ENCODE peak calls at places on chromosomes 6 and 20, in eight cellular contexts. One of them, this sample, is unnamed.

GRCh38 chr6:56652994-56653393 is 10.3 kb upstream of the DST start:
- DNase-seq in GM12865: no peak
- DNase-seq in left ventricle myocardium inferior: no peak
- DNase-seq in astrocyte of the cerebellum: no peak
- DNase-seq in dorsolateral prefrontal cortex: no peak
- DNase-seq in IMR-90: peak; percentile 83
- DNase-seq in astrocyte of the spinal cord: peak; percentile 84
- DNase-seq in bronchial epithelial cell: peak; percentile 98
- DNase-seq in this sample: peak; percentile 21

GRCh38 chr6:110476046-110476849 is at the start of gene SLC22A16:
- DNase-seq in bronchial epithelial cell: no peak
- DNase-seq in astrocyte of the cerebellum: no peak
- DNase-seq in astrocyte of the spinal cord: no peak
- DNase-seq in IMR-90: no peak
- DNase-seq in GM12865: no peak
- DNase-seq in left ventricle myocardium inferior: no peak
- DNase-seq in dorsolateral prefrontal cortex: no peak
- DNase-seq in this sample: no peak

GRCh38 chr6:70336976-70337375 is 34.1 kb upstream of the COL9A1 start:
- DNase-seq in IMR-90: no peak
- DNase-seq in astrocyte of the spinal cord: no peak
- DNase-seq in left ventricle myocardium inferior: no peak
- DNase-seq in astrocyte of the cerebellum: no peak
- DNase-seq in GM12865: no peak
- DNase-seq in dorsolateral prefrontal cortex: no peak
- DNase-seq in bronchial epithelial cell: no peak
- DNase-seq in this sample: no peak

GRCh38 chr6:75775219-75775618 is 26.2 kb downstream of the MYO6 start:
- DNase-seq in astrocyte of the spinal cord: no peak
- DNase-seq in GM12865: no peak
- DNase-seq in astrocyte of the cerebellum: no peak
- DNase-seq in dorsolateral prefrontal cortex: no peak
- DNase-seq in bronchial epithelial cell: no peak
- DNase-seq in IMR-90: peak; percentile 19
- DNase-seq in left ventricle myocardium inferior: no peak
- DNase-seq in this sample: no peak

GRCh38 chr6:85261250-85261649 is 188.6 kb upstream of the NT5E start:
- DNase-seq in left ventricle myocardium inferior: no peak
- DNase-seq in astrocyte of the cerebellum: no peak
- DNase-seq in bronchial epithelial cell: no peak
- DNase-seq in IMR-90: no peak
- DNase-seq in dorsolateral prefrontal cortex: no peak
- DNase-seq in GM12865: no peak
- DNase-seq in astrocyte of the spinal cord: no peak
- DNase-seq in this sample: no peak

GRCh38 chr6:114080891-114081510 is 110.1 kb upstream of the HDAC2 start:
- DNase-seq in IMR-90: no peak
- DNase-seq in astrocyte of the spinal cord: no peak
- DNase-seq in left ventricle myocardium inferior: no peak
- DNase-seq in dorsolateral prefrontal cortex: no peak
- DNase-seq in bronchial epithelial cell: no peak
- DNase-seq in GM12865: no peak
- DNase-seq in astrocyte of the cerebellum: no peak
- DNase-seq in this sample: no peak

GRCh38 chr6:88177961-88178464 is 11.9 kb upstream of the CNR1 start:
- DNase-seq in GM12865: peak; percentile 69
- DNase-seq in IMR-90: no peak
- DNase-seq in dorsolateral prefrontal cortex: no peak
- DNase-seq in bronchial epithelial cell: peak; percentile 26
- DNase-seq in astrocyte of the spinal cord: peak; percentile 41
- DNase-seq in left ventricle myocardium inferior: no peak
- DNase-seq in astrocyte of the cerebellum: no peak
- DNase-seq in this sample: no peak

GRCh38 chr20:10671850-10672578 is 1.8 kb downstream of the JAG1 start:
- DNase-seq in astrocyte of the spinal cord: peak; percentile 61
- DNase-seq in astrocyte of the cerebellum: no peak
- DNase-seq in left ventricle myocardium inferior: peak; percentile 79
- DNase-seq in IMR-90: peak; percentile 46
- DNase-seq in bronchial epithelial cell: no peak
- DNase-seq in GM12865: peak; percentile 45
- DNase-seq in dorsolateral prefrontal cortex: no peak
- DNase-seq in this sample: no peak

GRCh38 chr20:1296922-1297321 is 30.8 kb downstream of the SNPH start:
- DNase-seq in dorsolateral prefrontal cortex: no peak
- DNase-seq in astrocyte of the spinal cord: no peak
- DNase-seq in astrocyte of the cerebellum: no peak
- DNase-seq in GM12865: no peak
- DNase-seq in bronchial epithelial cell: no peak
- DNase-seq in left ventricle myocardium inferior: no peak
- DNase-seq in IMR-90: no peak
- DNase-seq in this sample: no peak

GRCh38 chr20:64049060-64049886 is at the start of gene SOX18:
- DNase-seq in dorsolateral prefrontal cortex: no peak
- DNase-seq in astrocyte of the cerebellum: no peak
- DNase-seq in left ventricle myocardium inferior: peak; percentile 64
- DNase-seq in astrocyte of the spinal cord: no peak
- DNase-seq in bronchial epithelial cell: no peak
- DNase-seq in GM12865: peak; percentile 59
- DNase-seq in IMR-90: peak; percentile 21
- DNase-seq in this sample: no peak

GRCh38 chr6:151379933-151380847 is 11.2 kb downstream of the ZBTB2 start:
- DNase-seq in GM12865: peak; percentile 57
- DNase-seq in left ventricle myocardium inferior: no peak
- DNase-seq in dorsolateral prefrontal cortex: no peak
- DNase-seq in bronchial epithelial cell: no peak
- DNase-seq in astrocyte of the spinal cord: no peak
- DNase-seq in astrocyte of the cerebellum: no peak
- DNase-seq in IMR-90: no peak
- DNase-seq in this sample: no peak

GRCh38 chr20:52269327-52269726 is 77.7 kb upstream of the ZFP64 start:
- DNase-seq in left ventricle myocardium inferior: no peak
- DNase-seq in astrocyte of the spinal cord: no peak
- DNase-seq in IMR-90: no peak
- DNase-seq in astrocyte of the cerebellum: no peak
- DNase-seq in GM12865: no peak
- DNase-seq in dorsolateral prefrontal cortex: no peak
- DNase-seq in bronchial epithelial cell: no peak
- DNase-seq in this sample: no peak

GRCh38 chr6:144581807-144582537 is 296.8 kb downstream of the UTRN start:
- DNase-seq in left ventricle myocardium inferior: no peak
- DNase-seq in astrocyte of the spinal cord: peak; percentile 46
- DNase-seq in dorsolateral prefrontal cortex: no peak
- DNase-seq in astrocyte of the cerebellum: no peak
- DNase-seq in GM12865: peak; percentile 28
- DNase-seq in IMR-90: peak; percentile 44
- DNase-seq in bronchial epithelial cell: peak; percentile 20
- DNase-seq in this sample: no peak

GRCh38 chr6:98759459-98759858 is 74.9 kb upstream of the POU3F2 start:
- DNase-seq in bronchial epithelial cell: no peak
- DNase-seq in astrocyte of the cerebellum: no peak
- DNase-seq in astrocyte of the spinal cord: no peak
- DNase-seq in dorsolateral prefrontal cortex: no peak
- DNase-seq in IMR-90: no peak
- DNase-seq in left ventricle myocardium inferior: no peak
- DNase-seq in GM12865: no peak
- DNase-seq in this sample: no peak

GRCh38 chr6:21679761-21680265 is 86.3 kb downstream of the SOX4 start:
- DNase-seq in left ventricle myocardium inferior: no peak
- DNase-seq in astrocyte of the cerebellum: peak; percentile 91
- DNase-seq in IMR-90: peak; percentile 88
- DNase-seq in astrocyte of the spinal cord: peak; percentile 87
- DNase-seq in dorsolateral prefrontal cortex: no peak
- DNase-seq in bronchial epithelial cell: peak; percentile 76
- DNase-seq in GM12865: no peak
- DNase-seq in this sample: peak; percentile 70

GRCh38 chr6:39998126-39998525 is 63.9 kb upstream of the MOCS1 start:
- DNase-seq in astrocyte of the cerebellum: no peak
- DNase-seq in dorsolateral prefrontal cortex: no peak
- DNase-seq in astrocyte of the spinal cord: no peak
- DNase-seq in GM12865: no peak
- DNase-seq in IMR-90: no peak
- DNase-seq in bronchial epithelial cell: peak; percentile 23
- DNase-seq in left ventricle myocardium inferior: no peak
- DNase-seq in this sample: no peak

GRCh38 chr6:147770221-147770620 is 261.7 kb downstream of the SAMD5 start:
- DNase-seq in astrocyte of the spinal cord: no peak
- DNase-seq in left ventricle myocardium inferior: no peak
- DNase-seq in IMR-90: no peak
- DNase-seq in dorsolateral prefrontal cortex: no peak
- DNase-seq in astrocyte of the cerebellum: no peak
- DNase-seq in bronchial epithelial cell: no peak
- DNase-seq in GM12865: no peak
- DNase-seq in this sample: no peak

GRCh38 chr6:113701552-113702254 is 155.4 kb upstream of the MARCKS start:
- DNase-seq in astrocyte of the spinal cord: no peak
- DNase-seq in astrocyte of the cerebellum: no peak
- DNase-seq in GM12865: no peak
- DNase-seq in left ventricle myocardium inferior: no peak
- DNase-seq in bronchial epithelial cell: no peak
- DNase-seq in dorsolateral prefrontal cortex: no peak
- DNase-seq in IMR-90: no peak
- DNase-seq in this sample: no peak

GRCh38 chr20:51014797-51015722 is 7.8 kb downstream of the KCNG1 start:
- DNase-seq in astrocyte of the spinal cord: peak; percentile 60
- DNase-seq in bronchial epithelial cell: peak; percentile 49
- DNase-seq in astrocyte of the cerebellum: peak; percentile 57
- DNase-seq in IMR-90: peak; percentile 73
- DNase-seq in left ventricle myocardium inferior: no peak
- DNase-seq in GM12865: peak; percentile 12
- DNase-seq in dorsolateral prefrontal cortex: no peak
- DNase-seq in this sample: no peak

GRCh38 chr6:135180458-135181332 is at the start of gene MYB:
- DNase-seq in bronchial epithelial cell: peak; percentile 35
- DNase-seq in left ventricle myocardium inferior: peak; percentile 34
- DNase-seq in astrocyte of the cerebellum: no peak
- DNase-seq in dorsolateral prefrontal cortex: no peak
- DNase-seq in GM12865: peak; percentile 88
- DNase-seq in IMR-90: peak; percentile 38
- DNase-seq in astrocyte of the spinal cord: peak; percentile 29
- DNase-seq in this sample: no peak

GRCh38 chr20:37522258-37523011 is 1.4 kb downstream of the NNAT start:
- DNase-seq in GM12865: no peak
- DNase-seq in bronchial epithelial cell: peak; percentile 60
- DNase-seq in IMR-90: peak; percentile 35
- DNase-seq in astrocyte of the cerebellum: no peak
- DNase-seq in left ventricle myocardium inferior: peak; percentile 66
- DNase-seq in astrocyte of the spinal cord: peak; percentile 58
- DNase-seq in dorsolateral prefrontal cortex: no peak
- DNase-seq in this sample: no peak

GRCh38 chr20:22285555-22285954 is 298.8 kb downstream of the FOXA2 start:
- DNase-seq in astrocyte of the spinal cord: no peak
- DNase-seq in left ventricle myocardium inferior: no peak
- DNase-seq in astrocyte of the cerebellum: no peak
- DNase-seq in GM12865: no peak
- DNase-seq in dorsolateral prefrontal cortex: no peak
- DNase-seq in IMR-90: no peak
- DNase-seq in bronchial epithelial cell: no peak
- DNase-seq in this sample: no peak
- TF ChIP-seq CTCF in astrocyte of the spinal cord: no peak
- TF ChIP-seq CTCF in left ventricle myocardium inferior: no peak
- TF ChIP-seq CTCF in astrocyte of the cerebellum: no peak
- TF ChIP-seq CTCF in GM12865: no peak
- TF ChIP-seq CTCF in dorsolateral prefrontal cortex: no peak
- TF ChIP-seq CTCF in IMR-90: no peak
- TF ChIP-seq CTCF in bronchial epithelial cell: no peak
- TF ChIP-seq CTCF in this sample: no peak

GRCh38 chr6:157812425-157813171 is 10.4 kb upstream of the SNX9 start:
- DNase-seq in astrocyte of the spinal cord: no peak
- DNase-seq in bronchial epithelial cell: no peak
- DNase-seq in astrocyte of the cerebellum: no peak
- DNase-seq in left ventricle myocardium inferior: no peak
- DNase-seq in IMR-90: no peak
- DNase-seq in GM12865: no peak
- DNase-seq in dorsolateral prefrontal cortex: no peak
- DNase-seq in this sample: no peak
- H3K4me3 ChIP-seq in astrocyte of the spinal cord: no peak overlapping the region
- H3K4me3 ChIP-seq in bronchial epithelial cell: no peak overlapping the region
- H3K4me3 ChIP-seq in astrocyte of the cerebellum: no peak overlapping the region
- H3K4me3 ChIP-seq in left ventricle myocardium inferior: no peak overlapping the region
- H3K4me3 ChIP-seq in IMR-90: no peak overlapping the region
- H3K4me3 ChIP-seq in GM12865: no peak overlapping the region
- H3K4me3 ChIP-seq in dorsolateral prefrontal cortex: no peak overlapping the region
- H3K4me3 ChIP-seq in this sample: no peak overlapping the region

GRCh38 chr20:62828551-62829230 is 11.8 kb downstream of the COL9A3 start:
- DNase-seq in IMR-90: no peak
- DNase-seq in astrocyte of the cerebellum: no peak
- DNase-seq in GM12865: no peak
- DNase-seq in astrocyte of the spinal cord: no peak
- DNase-seq in dorsolateral prefrontal cortex: no peak
- DNase-seq in bronchial epithelial cell: no peak
- DNase-seq in left ventricle myocardium inferior: no peak
- DNase-seq in this sample: no peak

GRCh38 chr20:62831361-62831788 is 14.5 kb downstream of the COL9A3 start:
- DNase-seq in bronchial epithelial cell: no peak
- DNase-seq in left ventricle myocardium inferior: no peak
- DNase-seq in astrocyte of the spinal cord: no peak
- DNase-seq in IMR-90: no peak
- DNase-seq in dorsolateral prefrontal cortex: no peak
- DNase-seq in GM12865: no peak
- DNase-seq in astrocyte of the cerebellum: no peak
- DNase-seq in this sample: no peak

GRCh38 chr20:62829231-62830230 is 12.7 kb downstream of the COL9A3 start:
- DNase-seq in IMR-90: no peak
- DNase-seq in astrocyte of the spinal cord: no peak
- DNase-seq in bronchial epithelial cell: no peak
- DNase-seq in GM12865: no peak
- DNase-seq in left ventricle myocardium inferior: no peak
- DNase-seq in dorsolateral prefrontal cortex: no peak
- DNase-seq in astrocyte of the cerebellum: no peak
- DNase-seq in this sample: no peak

GRCh38 chr20:62830821-62831220 is 14.0 kb downstream of the COL9A3 start:
- DNase-seq in GM12865: no peak
- DNase-seq in bronchial epithelial cell: no peak
- DNase-seq in dorsolateral prefrontal cortex: no peak
- DNase-seq in astrocyte of the spinal cord: no peak
- DNase-seq in IMR-90: no peak
- DNase-seq in left ventricle myocardium inferior: no peak
- DNase-seq in astrocyte of the cerebellum: no peak
- DNase-seq in this sample: no peak

DNA sequence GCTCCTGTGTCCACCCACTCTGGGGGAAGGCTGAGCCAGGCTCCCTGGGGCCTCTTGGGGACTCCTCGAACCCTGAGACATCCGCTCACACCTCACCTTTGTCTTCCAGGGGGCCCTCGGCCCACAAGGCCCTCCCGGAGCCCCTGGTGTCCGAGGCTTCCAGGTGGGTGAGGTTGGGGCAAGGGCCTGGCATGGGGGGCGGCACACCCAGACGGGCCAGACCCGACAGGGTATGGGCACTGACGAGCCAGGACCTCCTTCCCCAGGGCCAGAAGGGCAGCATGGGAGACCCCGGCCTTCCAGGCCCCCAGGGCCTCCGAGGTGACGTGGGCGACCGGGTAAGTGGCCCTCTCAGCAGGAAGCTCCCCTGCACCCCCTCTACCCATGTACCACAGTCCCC is 13.4 kb downstream of the COL9A3 start:
- DNase-seq in GM12865: no peak
- DNase-seq in astrocyte of the cerebellum: no peak
- DNase-seq in dorsolateral prefrontal cortex: no peak
- DNase-seq in bronchial epithelial cell: no peak
- DNase-seq in IMR-90: no peak
- DNase-seq in astrocyte of the spinal cord: no peak
- DNase-seq in left ventricle myocardium inferior: no peak
- DNase-seq in this sample: no peak
- TF ChIP-seq CTCF in GM12865: no peak
- TF ChIP-seq CTCF in astrocyte of the cerebellum: no peak
- TF ChIP-seq CTCF in dorsolateral prefrontal cortex: no peak
- TF ChIP-seq CTCF in bronchial epithelial cell: no peak
- TF ChIP-seq CTCF in IMR-90: no peak
- TF ChIP-seq CTCF in astrocyte of the spinal cord: no peak
- TF ChIP-seq CTCF in left ventricle myocardium inferior: no peak
- TF ChIP-seq CTCF in this sample: no peak

GRCh38 chr6:34239240-34239825 is 2.7 kb downstream of the HMGA1 start:
- DNase-seq in dorsolateral prefrontal cortex: no peak
- DNase-seq in left ventricle myocardium inferior: no peak
- DNase-seq in bronchial epithelial cell: no peak
- DNase-seq in IMR-90: no peak
- DNase-seq in GM12865: no peak
- DNase-seq in astrocyte of the spinal cord: no peak
- DNase-seq in astrocyte of the cerebellum: no peak
- DNase-seq in this sample: no peak
- H3K4me3 ChIP-seq in dorsolateral prefrontal cortex: no peak overlapping the region
- H3K4me3 ChIP-seq in left ventricle myocardium inferior: no peak overlapping the region
- H3K4me3 ChIP-seq in bronchial epithelial cell: no peak overlapping the region
- H3K4me3 ChIP-seq in IMR-90: no peak overlapping the region
- H3K4me3 ChIP-seq in GM12865: peak overlapping the region; percentile 88
- H3K4me3 ChIP-seq in astrocyte of the spinal cord: peak overlapping the region; percentile 68
- H3K4me3 ChIP-seq in astrocyte of the cerebellum: peak overlapping the region; percentile 68
- H3K4me3 ChIP-seq in this sample: no peak overlapping the region

This sample was measured in AG04449.